ENCODE peak calls at places on chromosomes 5 and 9, in eight cellular contexts. One of them, this sample, is unnamed.

GRCh38 chr5:149273950-149274349 is 2.3 kb downstream of the AFAP1L1 start:
- DNase-seq in fibroblast of mammary gland: no peak
- DNase-seq in A549: no peak
- DNase-seq in cardiac muscle cell: no peak
- DNase-seq in sigmoid colon: peak
- DNase-seq in choroid plexus epithelial cell: no peak
- DNase-seq in right lobe of liver: no peak
- DNase-seq in bronchial epithelial cell: no peak
- DNase-seq in this sample: no peak

GRCh38 chr9:18296702-18297531 is 177.0 kb upstream of the ADAMTSL1 start:
- DNase-seq in sigmoid colon: no peak
- DNase-seq in A549: no peak
- DNase-seq in right lobe of liver: no peak
- DNase-seq in fibroblast of mammary gland: peak
- DNase-seq in cardiac muscle cell: peak
- DNase-seq in choroid plexus epithelial cell: peak
- DNase-seq in bronchial epithelial cell: peak
- DNase-seq in this sample: no peak

GRCh38 chr9:33473216-33473615 is 508 bp downstream of the NOL6 start:
- DNase-seq in sigmoid colon: no peak
- DNase-seq in A549: no peak
- DNase-seq in right lobe of liver: no peak
- DNase-seq in bronchial epithelial cell: no peak
- DNase-seq in cardiac muscle cell: no peak
- DNase-seq in choroid plexus epithelial cell: no peak
- DNase-seq in fibroblast of mammary gland: no peak
- DNase-seq in this sample: no peak

GRCh38 chr5:178496219-178496618 is 94.0 kb downstream of the COL23A1 start:
- DNase-seq in right lobe of liver: no peak
- DNase-seq in fibroblast of mammary gland: no peak
- DNase-seq in bronchial epithelial cell: no peak
- DNase-seq in A549: no peak
- DNase-seq in choroid plexus epithelial cell: no peak
- DNase-seq in sigmoid colon: no peak
- DNase-seq in cardiac muscle cell: no peak
- DNase-seq in this sample: no peak

GRCh38 chr5:78724061-78724460 is 75.5 kb upstream of the LHFPL2 start:
- DNase-seq in A549: no peak
- DNase-seq in fibroblast of mammary gland: no peak
- DNase-seq in cardiac muscle cell: no peak
- DNase-seq in right lobe of liver: no peak
- DNase-seq in sigmoid colon: no peak
- DNase-seq in choroid plexus epithelial cell: no peak
- DNase-seq in bronchial epithelial cell: no peak
- DNase-seq in this sample: peak

GRCh38 chr9:126146254-126147145 is 180.1 kb upstream of the MVB12B start:
- DNase-seq in right lobe of liver: peak
- DNase-seq in bronchial epithelial cell: peak
- DNase-seq in sigmoid colon: no peak
- DNase-seq in fibroblast of mammary gland: no peak
- DNase-seq in choroid plexus epithelial cell: peak
- DNase-seq in cardiac muscle cell: no peak
- DNase-seq in A549: peak
- DNase-seq in this sample: peak

GRCh38 chr5:137453476-137454080 is 45.5 kb downstream of the SPOCK1 start:
- DNase-seq in cardiac muscle cell: peak
- DNase-seq in A549: peak
- DNase-seq in bronchial epithelial cell: peak
- DNase-seq in right lobe of liver: no peak
- DNase-seq in choroid plexus epithelial cell: peak
- DNase-seq in sigmoid colon: no peak
- DNase-seq in fibroblast of mammary gland: peak
- DNase-seq in this sample: peak

GRCh38 chr5:31770157-31770556 is 131.2 kb downstream of the PDZD2 start:
- DNase-seq in right lobe of liver: no peak
- DNase-seq in fibroblast of mammary gland: no peak
- DNase-seq in choroid plexus epithelial cell: no peak
- DNase-seq in sigmoid colon: no peak
- DNase-seq in bronchial epithelial cell: no peak
- DNase-seq in A549: no peak
- DNase-seq in cardiac muscle cell: no peak
- DNase-seq in this sample: no peak

GRCh38 chr9:97388721-97389238 is 23.1 kb upstream of the TDRD7 start:
- DNase-seq in A549: no peak
- DNase-seq in bronchial epithelial cell: no peak
- DNase-seq in choroid plexus epithelial cell: no peak
- DNase-seq in fibroblast of mammary gland: no peak
- DNase-seq in cardiac muscle cell: no peak
- DNase-seq in right lobe of liver: no peak
- DNase-seq in sigmoid colon: no peak
- DNase-seq in this sample: no peak

GRCh38 chr5:38381361-38381760 is 123.0 kb downstream of the EGFLAM start:
- DNase-seq in right lobe of liver: no peak
- DNase-seq in cardiac muscle cell: no peak
- DNase-seq in sigmoid colon: no peak
- DNase-seq in choroid plexus epithelial cell: no peak
- DNase-seq in A549: no peak
- DNase-seq in bronchial epithelial cell: no peak
- DNase-seq in fibroblast of mammary gland: no peak
- DNase-seq in this sample: no peak

DNA sequence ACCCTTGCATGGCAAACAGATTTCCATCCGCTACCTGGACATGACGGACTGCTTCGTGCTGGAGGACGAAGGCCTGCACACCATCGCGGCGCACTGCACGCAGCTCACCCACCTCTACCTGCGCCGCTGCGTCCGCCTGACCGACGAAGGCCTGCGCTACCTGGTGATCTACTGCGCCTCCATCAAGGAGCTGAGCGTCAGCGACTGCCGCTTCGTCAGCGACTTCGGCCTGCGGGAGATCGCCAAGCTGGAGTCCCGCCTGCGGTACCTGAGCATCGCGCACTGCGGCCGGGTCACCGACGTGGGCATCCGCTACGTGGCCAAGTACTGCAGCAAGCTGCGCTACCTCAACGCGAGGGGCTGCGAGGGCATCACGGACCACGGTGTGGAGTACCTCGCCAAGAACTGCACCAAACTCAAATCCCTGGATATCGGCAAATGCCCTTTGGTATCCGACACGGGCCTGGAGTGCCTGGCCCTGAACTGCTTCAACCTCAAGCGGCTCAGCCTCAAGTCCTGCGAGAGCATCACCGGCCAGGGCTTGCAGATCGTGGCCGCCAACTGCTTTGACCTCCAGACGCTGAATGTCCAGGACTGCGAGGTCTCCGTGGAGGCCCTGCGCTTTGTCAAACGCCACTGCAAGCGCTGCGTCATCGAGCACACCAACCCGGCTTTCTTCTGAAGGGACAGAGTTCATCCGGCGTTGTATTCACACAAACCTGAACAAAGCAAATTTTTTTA is 242.9 kb downstream of the MARCHF11 start:
- DNase-seq in cardiac muscle cell: no peak
- DNase-seq in sigmoid colon: no peak
- DNase-seq in fibroblast of mammary gland: no peak
- DNase-seq in choroid plexus epithelial cell: no peak
- DNase-seq in bronchial epithelial cell: no peak
- DNase-seq in right lobe of liver: no peak
- DNase-seq in A549: no peak
- DNase-seq in this sample: no peak
- H3K4me3 ChIP-seq in cardiac muscle cell: no peak
- H3K4me3 ChIP-seq in sigmoid colon: no peak
- H3K4me3 ChIP-seq in fibroblast of mammary gland: no peak
- H3K4me3 ChIP-seq in choroid plexus epithelial cell: no peak
- H3K4me3 ChIP-seq in bronchial epithelial cell: no peak
- H3K4me3 ChIP-seq in right lobe of liver: no peak
- H3K4me3 ChIP-seq in A549: no peak
- H3K4me3 ChIP-seq in this sample: no peak

GRCh38 chr9:121736964-121737462 is 85.6 kb downstream of the DAB2IP start:
- DNase-seq in sigmoid colon: no peak
- DNase-seq in right lobe of liver: no peak
- DNase-seq in fibroblast of mammary gland: no peak
- DNase-seq in bronchial epithelial cell: peak
- DNase-seq in cardiac muscle cell: no peak
- DNase-seq in choroid plexus epithelial cell: no peak
- DNase-seq in A549: peak
- DNase-seq in this sample: no peak

GRCh38 chr9:121736147-121736721 is 84.8 kb downstream of the DAB2IP start:
- DNase-seq in fibroblast of mammary gland: no peak
- DNase-seq in choroid plexus epithelial cell: peak
- DNase-seq in right lobe of liver: peak
- DNase-seq in A549: peak
- DNase-seq in bronchial epithelial cell: no peak
- DNase-seq in cardiac muscle cell: peak
- DNase-seq in sigmoid colon: peak
- DNase-seq in this sample: no peak

GRCh38 chr9:121738969-121739368 is 87.5 kb downstream of the DAB2IP start:
- DNase-seq in cardiac muscle cell: no peak
- DNase-seq in sigmoid colon: no peak
- DNase-seq in choroid plexus epithelial cell: peak
- DNase-seq in right lobe of liver: no peak
- DNase-seq in A549: no peak
- DNase-seq in bronchial epithelial cell: no peak
- DNase-seq in fibroblast of mammary gland: no peak
- DNase-seq in this sample: no peak

GRCh38 chr9:121738391-121738790 is 87.0 kb downstream of the DAB2IP start:
- DNase-seq in A549: no peak
- DNase-seq in cardiac muscle cell: no peak
- DNase-seq in choroid plexus epithelial cell: no peak
- DNase-seq in sigmoid colon: no peak
- DNase-seq in fibroblast of mammary gland: no peak
- DNase-seq in right lobe of liver: no peak
- DNase-seq in bronchial epithelial cell: no peak
- DNase-seq in this sample: peak

GRCh38 chr9:121737481-121737931 is 86.1 kb downstream of the DAB2IP start:
- DNase-seq in cardiac muscle cell: no peak
- DNase-seq in fibroblast of mammary gland: no peak
- DNase-seq in sigmoid colon: no peak
- DNase-seq in right lobe of liver: no peak
- DNase-seq in bronchial epithelial cell: no peak
- DNase-seq in choroid plexus epithelial cell: no peak
- DNase-seq in A549: no peak
- DNase-seq in this sample: no peak
- H3K4me3 ChIP-seq in cardiac muscle cell: no peak
- H3K4me3 ChIP-seq in fibroblast of mammary gland: no peak
- H3K4me3 ChIP-seq in sigmoid colon: peak
- H3K4me3 ChIP-seq in right lobe of liver: no peak
- H3K4me3 ChIP-seq in bronchial epithelial cell: no peak
- H3K4me3 ChIP-seq in choroid plexus epithelial cell: no peak
- H3K4me3 ChIP-seq in A549: no peak
- H3K4me3 ChIP-seq in this sample: no peak

GRCh38 chr9:121233906-121234901 is 32.5 kb upstream of the RAB14 start:
- DNase-seq in right lobe of liver: no peak
- DNase-seq in fibroblast of mammary gland: peak
- DNase-seq in bronchial epithelial cell: peak
- DNase-seq in A549: no peak
- DNase-seq in cardiac muscle cell: peak
- DNase-seq in sigmoid colon: no peak
- DNase-seq in choroid plexus epithelial cell: peak
- DNase-seq in this sample: no peak
- H3K4me3 ChIP-seq in right lobe of liver: no peak
- H3K4me3 ChIP-seq in fibroblast of mammary gland: no peak
- H3K4me3 ChIP-seq in bronchial epithelial cell: no peak
- H3K4me3 ChIP-seq in A549: no peak
- H3K4me3 ChIP-seq in cardiac muscle cell: no peak
- H3K4me3 ChIP-seq in sigmoid colon: no peak
- H3K4me3 ChIP-seq in choroid plexus epithelial cell: no peak
- H3K4me3 ChIP-seq in this sample: no peak

GRCh38 chr9:130185494-130186005 is 13.3 kb downstream of the NCS1 start:
- DNase-seq in fibroblast of mammary gland: no peak
- DNase-seq in right lobe of liver: no peak
- DNase-seq in cardiac muscle cell: peak
- DNase-seq in A549: no peak
- DNase-seq in sigmoid colon: no peak
- DNase-seq in bronchial epithelial cell: no peak
- DNase-seq in choroid plexus epithelial cell: peak
- DNase-seq in this sample: no peak

GRCh38 chr9:130188860-130189481 is 16.8 kb downstream of the NCS1 start:
- DNase-seq in right lobe of liver: no peak
- DNase-seq in sigmoid colon: no peak
- DNase-seq in choroid plexus epithelial cell: no peak
- DNase-seq in fibroblast of mammary gland: no peak
- DNase-seq in bronchial epithelial cell: no peak
- DNase-seq in cardiac muscle cell: no peak
- DNase-seq in A549: no peak
- DNase-seq in this sample: no peak

GRCh38 chr9:130186839-130187522 is 14.8 kb downstream of the NCS1 start:
- DNase-seq in sigmoid colon: peak
- DNase-seq in cardiac muscle cell: peak
- DNase-seq in right lobe of liver: no peak
- DNase-seq in bronchial epithelial cell: peak
- DNase-seq in fibroblast of mammary gland: peak
- DNase-seq in choroid plexus epithelial cell: peak
- DNase-seq in A549: peak
- DNase-seq in this sample: no peak

GRCh38 chr9:130186051-130186450 is 13.8 kb downstream of the NCS1 start:
- DNase-seq in right lobe of liver: no peak
- DNase-seq in fibroblast of mammary gland: no peak
- DNase-seq in choroid plexus epithelial cell: no peak
- DNase-seq in A549: no peak
- DNase-seq in cardiac muscle cell: no peak
- DNase-seq in sigmoid colon: peak
- DNase-seq in bronchial epithelial cell: no peak
- DNase-seq in this sample: no peak

DNA sequence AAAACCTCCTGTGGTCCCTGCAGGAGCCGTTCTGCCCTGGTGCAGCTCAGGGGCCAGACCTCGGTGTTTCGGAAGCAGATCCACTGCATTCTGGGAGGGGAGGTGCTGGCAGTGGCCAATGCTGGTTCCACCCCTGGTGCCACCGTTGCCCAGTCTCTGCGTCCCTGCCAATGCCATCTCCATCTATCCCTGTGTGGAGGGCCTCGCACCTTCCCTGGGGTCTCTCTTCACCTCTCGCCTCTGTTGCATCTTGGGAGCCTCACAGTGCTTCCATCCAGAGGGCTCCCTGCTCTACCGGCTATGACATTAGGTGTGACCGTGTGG is 15.3 kb downstream of the NCS1 start:
- DNase-seq in A549: no peak
- DNase-seq in fibroblast of mammary gland: no peak
- DNase-seq in right lobe of liver: no peak
- DNase-seq in bronchial epithelial cell: no peak
- DNase-seq in sigmoid colon: no peak
- DNase-seq in choroid plexus epithelial cell: no peak
- DNase-seq in cardiac muscle cell: no peak
- DNase-seq in this sample: no peak
- H3K4me3 ChIP-seq in A549: peak
- H3K4me3 ChIP-seq in fibroblast of mammary gland: no peak
- H3K4me3 ChIP-seq in right lobe of liver: no peak
- H3K4me3 ChIP-seq in bronchial epithelial cell: no peak
- H3K4me3 ChIP-seq in sigmoid colon: peak
- H3K4me3 ChIP-seq in choroid plexus epithelial cell: no peak
- H3K4me3 ChIP-seq in cardiac muscle cell: no peak
- H3K4me3 ChIP-seq in this sample: no peak

DNA sequence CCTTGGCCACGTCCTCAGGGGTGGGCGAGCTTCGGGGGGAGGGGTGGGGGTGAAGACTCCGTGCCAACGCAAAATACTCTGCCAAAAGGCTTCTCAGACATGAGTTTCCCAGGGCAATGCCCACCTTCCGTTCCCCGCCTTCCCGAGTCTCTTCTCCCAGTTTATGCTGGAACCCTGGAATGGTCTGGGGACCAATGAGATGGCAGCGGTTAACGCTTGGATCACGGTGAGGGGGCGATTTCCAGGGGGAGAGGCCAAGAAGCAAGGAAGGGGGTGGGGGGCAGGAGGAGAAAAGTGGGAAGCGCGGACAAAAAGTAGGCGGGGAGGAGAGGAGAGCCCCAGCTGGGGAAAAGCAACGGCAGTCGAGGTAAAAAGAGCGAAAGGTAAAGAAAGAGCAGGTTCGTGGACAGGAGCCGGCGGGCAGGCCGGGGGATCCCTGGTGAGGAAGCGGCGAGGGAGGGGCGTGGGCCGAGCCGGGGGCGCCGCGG is 593 bp upstream of the SNCAIP start:
- DNase-seq in choroid plexus epithelial cell: no peak
- DNase-seq in A549: no peak
- DNase-seq in bronchial epithelial cell: no peak
- DNase-seq in fibroblast of mammary gland: no peak
- DNase-seq in sigmoid colon: no peak
- DNase-seq in cardiac muscle cell: peak
- DNase-seq in right lobe of liver: no peak
- DNase-seq in this sample: no peak
- H3K4me3 ChIP-seq in choroid plexus epithelial cell: peak
- H3K4me3 ChIP-seq in A549: peak
- H3K4me3 ChIP-seq in bronchial epithelial cell: peak
- H3K4me3 ChIP-seq in fibroblast of mammary gland: peak
- H3K4me3 ChIP-seq in sigmoid colon: peak
- H3K4me3 ChIP-seq in cardiac muscle cell: peak
- H3K4me3 ChIP-seq in right lobe of liver: no peak
- H3K4me3 ChIP-seq in this sample: no peak

This sample was measured in OCI-LY7.